ENCODE peak calls at places on chromosomes 16 and 17, in nine cellular contexts. O is bronchial epithelial cell; P is fibroblast of pulmonary artery; F is NCI-H1092 treated with DMSO at 0.1 percent for 48 hours; H is germinal center; B is foreskin fibroblast; X is AG10803; G is stimulated activated CD4-positive, alpha-beta T cell treated with anti-CD3 and anti-CD28 coated beads, Interleukin-12 subunit alpha, Interleukin-12 subunit beta, amount 100 ng/mL, for 48 hours; S is nephron progenitor cell. C is an unnamed sample.

GRCh38 chr17:80861892-80862291 is 129.7 kb upstream of the CHMP6 start:
- DNase-seq in O (peak; percentile 97), P (peak; percentile 16), F (no peak), H (no peak), B (peak; percentile 46), X (peak; percentile 27), G (no peak), S (peak; percentile 36), C (peak; percentile 25)

GRCh38 chr16:67200491-67200890 is 1.6 kb downstream of the ELMO3 start:
- DNase-seq in O (no peak), P (no peak), F (no peak), H (no peak), B (no peak), X (no peak), G (no peak), S (no peak), C (peak; percentile 61)

GRCh38 chr17:72118588-72119279 is 2.1 kb upstream of the SOX9 start:
- DNase-seq in O (peak; percentile 73), P (peak; percentile 90), F (peak; percentile 59), H (peak; percentile 41), B (peak; percentile 91), X (peak; percentile 80), G (peak; percentile 42), S (peak; percentile 79), C (no peak)

GRCh38 chr16:75629132-75629531 is 6.1 kb upstream of the ADAT1 start:
- DNase-seq in O (no peak), P (no peak), F (no peak), H (no peak), B (no peak), X (no peak), G (no peak), S (no peak), C (no peak)

GRCh38 chr17:17913695-17914332 is 58.4 kb downstream of the TOM1L2 start:
- DNase-seq in O (peak; percentile 97), P (peak; percentile 76), F (no peak), H (no peak), B (peak; percentile 95), X (peak; percentile 87), G (no peak), S (peak; percentile 67), C (peak; percentile 87)

GRCh38 chr17:73030501-73030911 is 62.0 kb downstream of the SLC39A11 start:
- DNase-seq in O (no peak), P (peak; percentile 10), F (no peak), H (no peak), B (peak; percentile 63), X (peak; percentile 87), G (no peak), S (no peak), C (no peak)

GRCh38 chr17:80124351-80124981 is 22.5 kb downstream of the EIF4A3 start:
- DNase-seq in O (peak; percentile 75), P (peak; percentile 89), F (peak; percentile 18), H (no peak), B (peak; percentile 65), X (peak; percentile 62), G (no peak), S (no peak), C (no peak)

GRCh38 chr16:11383481-11384183 is 38.4 kb downstream of the RMI2 start:
- DNase-seq in O (no peak), P (no peak), F (no peak), H (no peak), B (no peak), X (no peak), G (no peak), S (no peak), C (no peak)

GRCh38 chr17:71922439-71922838 is 198.4 kb upstream of the SOX9 start:
- DNase-seq in O (peak; percentile 90), P (peak; percentile 38), F (no peak), H (no peak), B (peak; percentile 54), X (peak; percentile 82), G (no peak), S (no peak), C (no peak)

GRCh38 chr17:77400445-77400870 is 259.7 kb downstream of the SEC14L1 start:
- DNase-seq in O (no peak), P (no peak), F (peak; percentile 22), H (peak; percentile 80), B (peak; percentile 76), X (peak; percentile 53), G (peak; percentile 80), S (peak; percentile 54), C (no peak)

GRCh38 chr17:9905902-9906301 is 831 bp upstream of the RCVRN start:
- DNase-seq in O (no peak), P (peak; percentile 11), F (no peak), H (peak; percentile 62), B (no peak), X (peak; percentile 16), G (no peak), S (peak; percentile 57), C (no peak)

GRCh38 chr17:1323336-1323735 is 43.9 kb downstream of the TRARG1 start:
- DNase-seq in O (no peak), P (peak; percentile 33), F (no peak), H (no peak), B (peak; percentile 38), X (no peak), G (no peak), S (peak; percentile 46), C (peak; percentile 51)

GRCh38 chr17:77503293-77503655 is 362.5 kb downstream of the SEC14L1 start:
- DNase-seq in O (no peak), P (no peak), F (no peak), H (no peak), B (no peak), X (no peak), G (no peak), S (no peak), C (no peak)

GRCh38 chr16:4194661-4195060 is 47.2 kb downstream of the SRL start:
- DNase-seq in O (no peak), P (no peak), F (no peak), H (no peak), B (no peak), X (no peak), G (no peak), S (no peak), C (no peak)